ENCODE peak calls at places on chromosomes 4 and X, in four cellular contexts. W, G, R and B are unnamed samples. For H3K27me3, the result is how much of the 10 kb centered on the place peaks cover.

GRCh38 chr4:139899346-139899745 is 233.7 kb downstream of the MGST2 start:
- DNase-seq in R (no peak), W (no peak), G (no peak), B (no peak)

GRCh38 chrX:24703185-24703494 is 9.4 kb downstream of the POLA1 start:
- DNase-seq in R (no peak), G (no peak), W (no peak), B (no peak)

GRCh38 chr4:131551306-131551705 is 1597.8 kb upstream of the PCDH10 start:
- DNase-seq in R (no peak), G (no peak), W (no peak), B (no peak)

GRCh38 chr4:95095352-95095974 is 337.7 kb downstream of the BMPR1B start:
- DNase-seq in G (no peak), W (no peak), R (no peak), B (no peak)

GRCh38 chrX:149846789-149847188 is 34.2 kb upstream of the MAGEA8 start:
- DNase-seq in G (no peak), W (no peak), R (no peak), B (no peak)

GRCh38 chr4:108512615-108513505 is 107.5 kb upstream of the RPL34 start:
- DNase-seq in R (no peak), W (no peak), G (no peak), B (peak)

GRCh38 chr4:6594826-6595355 is 19.9 kb downstream of the MAN2B2 start:
- DNase-seq in R (no peak), G (no peak), W (no peak), B (no peak)

GRCh38 chrX:43974076-43974475 is 886 bp upstream of the NDP start:
- DNase-seq in G (no peak), R (no peak), W (no peak), B (no peak)

GRCh38 chrX:68694429-68695205 is 47.2 kb downstream of the STARD8 start:
- DNase-seq in R (no peak), W (no peak), G (no peak), B (no peak)

GRCh38 chr4:182847543-182847942 is 69.6 kb downstream of the DCTD start:
- DNase-seq in G (no peak), R (no peak), W (no peak), B (peak)

GRCh38 chr4:93788712-93789111 is 39.8 kb upstream of the ATOH1 start:
- DNase-seq in G (no peak), R (no peak), W (no peak), B (peak)

GRCh38 chrX:24100713-24101112 is 46.0 kb downstream of the EIF2S3 start:
- DNase-seq in R (no peak), W (no peak), G (no peak), B (no peak)

GRCh38 chr4:11338990-11339782 is 89.5 kb downstream of the HS3ST1 start:
- DNase-seq in G (no peak), W (no peak), R (no peak), B (no peak)

GRCh38 chr4:113290666-113291065 is 241.2 kb downstream of the ANK2 start:
- DNase-seq in G (no peak), W (no peak), R (no peak), B (no peak)

GRCh38 chr4:113292371-113293042 is 243.1 kb downstream of the ANK2 start:
- DNase-seq in W (no peak), R (peak), G (no peak), B (peak)

GRCh38 chr4:113294910-113295309 is 245.5 kb downstream of the ANK2 start:
- DNase-seq in G (no peak), R (no peak), W (no peak), B (no peak)

GRCh38 chr4:113293043-113293560 is 243.6 kb downstream of the ANK2 start:
- DNase-seq in R (no peak), G (no peak), W (no peak), B (no peak)

GRCh38 chr4:113293673-113294072 is 244.2 kb downstream of the ANK2 start:
- DNase-seq in R (no peak), G (no peak), W (no peak), B (peak)
- H3K4me3 ChIP-seq in R (peak), G (peak), W (peak), B (no peak)

GRCh38 chrX:72069380-72070160 is 62.1 kb downstream of the RTL5 start:
- DNase-seq in R (no peak), G (no peak), W (no peak), B (no peak)
- H3K27me3 ChIP-seq in R (under half), G (under half), W (under half), B (under half)

DNA sequence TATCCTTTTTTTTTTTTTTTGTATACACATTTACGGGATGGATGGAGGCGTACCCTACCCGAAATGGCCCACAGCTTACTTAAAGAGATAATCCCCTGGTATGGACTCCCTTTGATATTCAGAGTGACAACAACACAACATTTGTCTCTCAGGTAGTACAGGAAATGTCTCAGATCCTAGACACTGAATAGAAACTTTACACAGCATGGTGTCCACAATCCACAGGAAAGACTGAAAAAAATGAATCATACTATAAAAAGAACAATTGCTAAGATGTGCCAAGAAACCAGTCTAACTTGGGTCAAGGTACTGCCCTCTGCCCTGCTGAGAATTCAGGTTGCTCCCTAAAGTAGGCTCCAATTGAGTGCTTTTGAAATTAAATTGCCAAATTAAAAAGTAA is 100.8 kb upstream of the LANCL3 start:
- DNase-seq in R (no peak), G (no peak), W (no peak), B (no peak)
- H3K4me3 ChIP-seq in R (no peak), G (no peak), W (no peak), B (no peak)

DNA sequence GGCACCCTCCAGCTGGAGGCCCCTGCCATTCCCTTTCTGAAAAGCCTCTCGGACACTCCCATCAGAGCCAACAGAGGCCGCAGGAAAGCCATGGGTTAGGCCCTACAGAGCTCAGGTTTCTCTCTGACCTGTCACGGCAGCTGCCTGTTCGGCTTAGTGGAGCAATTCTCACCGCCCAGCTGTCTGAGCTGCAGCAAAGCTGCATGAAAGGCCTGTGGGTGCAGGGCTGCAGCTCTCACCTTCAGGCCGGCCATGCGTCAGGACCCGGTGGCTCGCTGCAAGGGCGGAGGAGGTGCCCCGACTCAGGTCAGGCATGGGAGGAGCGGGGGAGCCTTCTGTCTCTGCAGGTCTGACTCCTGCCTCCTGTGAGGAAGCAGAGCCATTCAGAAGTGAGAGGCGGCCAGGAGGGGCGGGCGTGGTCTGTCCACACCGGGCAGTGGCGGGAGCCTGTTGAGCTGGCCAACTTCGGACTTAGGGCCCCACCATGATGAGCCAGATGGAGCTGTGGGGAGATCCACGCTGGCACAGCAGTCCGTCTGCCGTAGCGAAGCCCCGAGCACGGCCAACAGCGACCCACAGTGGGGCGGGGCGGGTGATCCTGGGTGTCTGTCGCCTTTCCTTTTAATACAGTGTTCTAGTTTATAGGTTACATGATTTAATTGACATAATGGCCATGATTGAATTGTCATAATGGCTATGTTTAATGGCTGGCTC is 23.4 kb downstream of the PDE6B start:
- DNase-seq in W (no peak), G (no peak), R (no peak), B (no peak)
- H3K27me3 ChIP-seq in W (under half), G (under half), R (under half), B (under half)

GRCh38 chr4:13539047-13539720 is 5.1 kb downstream of the NKX3-2 start:
- DNase-seq in W (no peak), G (no peak), R (no peak), B (peak)
- H3K4me3 ChIP-seq in W (no peak), G (no peak), R (no peak), B (no peak)

GRCh38 chr4:41880840-41881831 is 54.1 kb upstream of the TMEM33 start:
- DNase-seq in W (no peak), R (no peak), G (peak), B (peak)
- H3K27me3 ChIP-seq in W (under half), R (under half), G (under half), B (half or more)

GRCh38 chrX:70485466-70485865 is 40.8 kb downstream of the DLG3 start:
- DNase-seq in R (no peak), W (no peak), G (no peak), B (no peak)
- H3K4me3 ChIP-seq in R (no peak), W (no peak), G (no peak), B (no peak)

GRCh38 chr4:3464349-3464905 is 1.3 kb downstream of the DOK7 start:
- DNase-seq in R (no peak), W (no peak), G (no peak), B (no peak)

GRCh38 chr4:3466691-3467600 is 3.8 kb downstream of the DOK7 start:
- DNase-seq in G (no peak), W (no peak), R (no peak), B (peak)

GRCh38 chr4:3464911-3465697 is 2.0 kb downstream of the DOK7 start:
- DNase-seq in R (no peak), G (no peak), W (no peak), B (peak)

GRCh38 chr4:3467601-3468031 is 4.5 kb downstream of the DOK7 start:
- DNase-seq in G (no peak), W (no peak), R (no peak), B (peak)

GRCh38 chr4:3465698-3466671 is 2.9 kb downstream of the DOK7 start:
- DNase-seq in G (no peak), R (no peak), W (no peak), B (peak)
- H3K27me3 ChIP-seq in G (under half), R (under half), W (under half), B (under half)

DNA sequence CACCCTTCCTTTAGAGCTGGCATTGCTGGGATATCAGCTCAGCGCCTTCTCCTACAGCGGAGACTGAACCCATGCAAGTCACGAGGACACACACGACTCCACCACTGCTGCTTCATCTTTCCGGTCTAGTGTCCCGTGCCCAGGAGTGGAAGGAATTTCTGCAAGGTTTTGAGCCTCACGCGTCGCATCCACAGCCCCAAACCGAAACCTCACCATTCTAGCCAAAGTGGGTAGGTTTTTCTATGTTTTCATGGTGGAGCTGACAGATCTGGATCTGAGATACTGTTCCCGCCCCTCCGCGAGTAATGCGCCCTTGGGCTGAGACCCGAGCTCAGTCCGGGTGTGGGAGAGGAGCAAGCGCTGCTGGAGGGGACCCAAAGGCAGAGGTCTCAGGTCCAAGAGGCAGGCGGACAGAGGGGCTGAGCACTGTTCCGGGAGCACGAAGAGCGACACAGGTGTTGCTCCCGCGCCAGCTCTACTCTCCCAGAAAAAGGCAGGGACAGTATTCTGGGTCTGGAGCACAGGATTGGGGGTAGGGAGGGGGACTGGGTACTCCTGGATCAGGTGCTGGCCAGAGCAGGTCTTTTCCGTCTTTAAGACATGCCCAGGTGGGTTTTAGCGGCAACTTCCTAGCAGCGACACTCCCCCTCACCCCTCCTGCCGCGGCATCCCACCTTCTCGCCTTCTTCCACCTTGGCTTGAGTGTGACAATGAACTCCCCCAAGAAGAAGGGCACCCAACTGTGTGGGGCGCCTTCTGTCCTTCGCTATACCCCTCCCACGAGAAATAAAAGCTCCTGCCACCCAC is 1.9 kb downstream of the EPHA5 start:
- DNase-seq in W (no peak), G (no peak), R (peak), B (peak)
- H3K4me3 ChIP-seq in W (peak), G (peak), R (peak), B (peak)

DNA sequence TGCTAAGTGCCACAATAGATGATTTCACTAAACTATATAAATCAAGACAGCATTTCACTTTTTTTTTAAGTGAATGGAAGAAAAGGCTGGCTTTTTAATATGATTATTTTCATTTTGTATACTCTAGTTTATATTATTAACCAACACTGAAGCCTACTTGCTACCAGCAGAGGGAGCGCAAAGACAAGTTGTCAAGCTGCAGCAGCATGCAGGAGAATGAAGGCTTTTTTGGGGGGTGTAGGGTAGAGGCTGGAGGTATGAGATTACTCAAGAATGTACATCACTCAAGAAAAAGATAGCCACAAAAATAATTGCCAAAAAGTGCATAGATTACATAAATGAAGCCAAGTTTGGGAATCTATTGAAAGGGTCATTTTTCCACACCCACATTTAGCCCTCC is 519.5 kb downstream of the FGF13 start:
- DNase-seq in G (no peak), W (no peak), R (no peak), B (peak)
- H3K27me3 ChIP-seq in G (under half), W (under half), R (under half), B (under half)